ENCODE peak calls at places on chromosomes 6 and 20, in nine cellular contexts. One of them, this sample, is unnamed.

GRCh38 chr6:29941476-29941875 is 856 bp upstream of the HLA-A start:
- DNase-seq in mammary epithelial cell: peak
- DNase-seq in cardiac muscle cell: no peak
- DNase-seq in gastrocnemius medialis: no peak
- DNase-seq in heart left ventricle: no peak
- DNase-seq in PC-9: no peak
- DNase-seq in GM12864: no peak
- DNase-seq in HCT116: no peak
- DNase-seq in PC-3: no peak
- DNase-seq in this sample: no peak

GRCh38 chr6:12324741-12325140 is 34.6 kb downstream of the EDN1 start:
- DNase-seq in mammary epithelial cell: no peak
- DNase-seq in cardiac muscle cell: no peak
- DNase-seq in gastrocnemius medialis: no peak
- DNase-seq in heart left ventricle: no peak
- DNase-seq in PC-9: peak
- DNase-seq in GM12864: no peak
- DNase-seq in HCT116: peak
- DNase-seq in PC-3: peak
- DNase-seq in this sample: no peak

GRCh38 chr6:11535801-11536230 is 1.7 kb upstream of the TMEM170B start:
- DNase-seq in mammary epithelial cell: peak
- DNase-seq in cardiac muscle cell: peak
- DNase-seq in gastrocnemius medialis: no peak
- DNase-seq in heart left ventricle: no peak
- DNase-seq in PC-9: peak
- DNase-seq in GM12864: no peak
- DNase-seq in HCT116: no peak
- DNase-seq in PC-3: peak
- DNase-seq in this sample: no peak

GRCh38 chr6:153465050-153465449 is 334.0 kb upstream of the RGS17 start:
- DNase-seq in mammary epithelial cell: no peak
- DNase-seq in cardiac muscle cell: no peak
- DNase-seq in gastrocnemius medialis: no peak
- DNase-seq in heart left ventricle: no peak
- DNase-seq in PC-9: no peak
- DNase-seq in GM12864: no peak
- DNase-seq in HCT116: no peak
- DNase-seq in PC-3: no peak
- DNase-seq in this sample: no peak

GRCh38 chr20:34706912-34707784 is 3.0 kb downstream of the TP53INP2 start:
- DNase-seq in mammary epithelial cell: no peak
- DNase-seq in cardiac muscle cell: no peak
- DNase-seq in gastrocnemius medialis: peak
- DNase-seq in heart left ventricle: no peak
- DNase-seq in PC-9: no peak
- DNase-seq in GM12864: no peak
- DNase-seq in HCT116: no peak
- DNase-seq in PC-3: no peak
- DNase-seq in this sample: no peak

GRCh38 chr20:32355417-32355841 is 2.7 kb upstream of the ASXL1 start:
- DNase-seq in mammary epithelial cell: no peak
- DNase-seq in cardiac muscle cell: no peak
- DNase-seq in gastrocnemius medialis: no peak
- DNase-seq in heart left ventricle: no peak
- DNase-seq in PC-9: no peak
- DNase-seq in GM12864: no peak
- DNase-seq in HCT116: no peak
- DNase-seq in PC-3: no peak
- DNase-seq in this sample: no peak

GRCh38 chr6:45681860-45682488 is 304.2 kb upstream of the SUPT3H start:
- DNase-seq in mammary epithelial cell: peak
- DNase-seq in cardiac muscle cell: no peak
- DNase-seq in gastrocnemius medialis: no peak
- DNase-seq in heart left ventricle: no peak
- DNase-seq in PC-9: no peak
- DNase-seq in GM12864: peak
- DNase-seq in HCT116: no peak
- DNase-seq in PC-3: peak
- DNase-seq in this sample: no peak

GRCh38 chr6:116369540-116370327 is 1.0 kb upstream of the DSE start:
- DNase-seq in mammary epithelial cell: no peak
- DNase-seq in cardiac muscle cell: no peak
- DNase-seq in gastrocnemius medialis: no peak
- DNase-seq in heart left ventricle: no peak
- DNase-seq in PC-9: peak
- DNase-seq in GM12864: no peak
- DNase-seq in HCT116: no peak
- DNase-seq in PC-3: no peak
- DNase-seq in this sample: no peak

GRCh38 chr6:21900730-21901129 is 307.2 kb downstream of the SOX4 start:
- DNase-seq in mammary epithelial cell: peak
- DNase-seq in cardiac muscle cell: no peak
- DNase-seq in gastrocnemius medialis: no peak
- DNase-seq in heart left ventricle: no peak
- DNase-seq in PC-9: peak
- DNase-seq in GM12864: no peak
- DNase-seq in HCT116: no peak
- DNase-seq in PC-3: peak
- DNase-seq in this sample: no peak

GRCh38 chr6:142323377-142323776 is 21.6 kb downstream of the ADGRG6 start:
- DNase-seq in mammary epithelial cell: peak
- DNase-seq in cardiac muscle cell: no peak
- DNase-seq in gastrocnemius medialis: no peak
- DNase-seq in heart left ventricle: no peak
- DNase-seq in PC-9: peak
- DNase-seq in GM12864: no peak
- DNase-seq in HCT116: no peak
- DNase-seq in PC-3: peak
- DNase-seq in this sample: no peak

GRCh38 chr20:3672864-3673550 is 8.8 kb downstream of the ADAM33 start:
- DNase-seq in mammary epithelial cell: no peak
- DNase-seq in cardiac muscle cell: no peak
- DNase-seq in gastrocnemius medialis: no peak
- DNase-seq in heart left ventricle: peak
- DNase-seq in PC-9: no peak
- DNase-seq in GM12864: no peak
- DNase-seq in HCT116: no peak
- DNase-seq in PC-3: no peak
- DNase-seq in this sample: no peak

GRCh38 chr20:3670945-3671344 is 7.7 kb upstream of the GFRA4 start:
- DNase-seq in mammary epithelial cell: no peak
- DNase-seq in cardiac muscle cell: no peak
- DNase-seq in gastrocnemius medialis: no peak
- DNase-seq in heart left ventricle: peak
- DNase-seq in PC-9: no peak
- DNase-seq in GM12864: no peak
- DNase-seq in HCT116: no peak
- DNase-seq in PC-3: no peak
- DNase-seq in this sample: no peak

GRCh38 chr20:3671986-3672863 is 9.0 kb upstream of the GFRA4 start:
- DNase-seq in mammary epithelial cell: no peak
- DNase-seq in cardiac muscle cell: no peak
- DNase-seq in gastrocnemius medialis: no peak
- DNase-seq in heart left ventricle: peak
- DNase-seq in PC-9: no peak
- DNase-seq in GM12864: no peak
- DNase-seq in HCT116: no peak
- DNase-seq in PC-3: no peak
- DNase-seq in this sample: no peak

GRCh38 chr20:3669710-3670367 is 6.6 kb upstream of the GFRA4 start:
- DNase-seq in mammary epithelial cell: no peak
- DNase-seq in cardiac muscle cell: no peak
- DNase-seq in gastrocnemius medialis: no peak
- DNase-seq in heart left ventricle: peak
- DNase-seq in PC-9: no peak
- DNase-seq in GM12864: no peak
- DNase-seq in HCT116: no peak
- DNase-seq in PC-3: no peak
- DNase-seq in this sample: no peak

DNA sequence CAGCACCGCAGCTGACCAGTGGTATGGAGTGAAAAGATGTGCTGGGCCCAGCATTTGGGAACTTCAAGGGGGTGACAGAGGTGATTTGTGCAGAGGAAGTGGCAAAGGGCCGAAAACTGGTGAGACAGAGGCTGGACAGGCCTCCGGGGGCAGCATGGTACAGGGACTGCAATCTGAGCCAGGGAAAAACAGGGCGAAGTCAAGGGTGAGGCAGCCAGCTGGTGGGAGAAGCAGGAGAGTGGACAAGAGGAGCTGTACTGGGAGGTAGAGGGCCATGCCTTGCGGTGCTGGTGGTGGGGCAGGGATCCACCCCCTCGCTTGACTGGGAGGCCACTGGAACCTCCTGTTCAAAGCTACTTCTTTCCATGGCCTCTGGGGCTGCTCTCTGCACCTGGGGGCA is 7.3 kb upstream of the GFRA4 start:
- DNase-seq in mammary epithelial cell: no peak
- DNase-seq in cardiac muscle cell: peak
- DNase-seq in gastrocnemius medialis: no peak
- DNase-seq in heart left ventricle: peak
- DNase-seq in PC-9: no peak
- DNase-seq in GM12864: no peak
- DNase-seq in HCT116: no peak
- DNase-seq in PC-3: peak
- DNase-seq in this sample: no peak
- TF ChIP-seq CTCF in mammary epithelial cell: peak
- TF ChIP-seq CTCF in cardiac muscle cell: peak
- TF ChIP-seq CTCF in gastrocnemius medialis: no peak
- TF ChIP-seq CTCF in heart left ventricle: no peak
- TF ChIP-seq CTCF in PC-9: peak
- TF ChIP-seq CTCF in GM12864: no peak
- TF ChIP-seq CTCF in HCT116: peak
- TF ChIP-seq CTCF in PC-3: no peak
- TF ChIP-seq CTCF in this sample: no peak

GRCh38 chr6:56852249-56852606 is 102.7 kb upstream of the BEND6 start:
- DNase-seq in mammary epithelial cell: no peak
- DNase-seq in cardiac muscle cell: no peak
- DNase-seq in gastrocnemius medialis: no peak
- DNase-seq in heart left ventricle: no peak
- DNase-seq in PC-9: no peak
- DNase-seq in GM12864: no peak
- DNase-seq in HCT116: no peak
- DNase-seq in PC-3: peak
- DNase-seq in this sample: no peak
- H3K4me3 ChIP-seq in mammary epithelial cell: no peak
- H3K4me3 ChIP-seq in cardiac muscle cell: no peak
- H3K4me3 ChIP-seq in gastrocnemius medialis: peak
- H3K4me3 ChIP-seq in heart left ventricle: peak
- H3K4me3 ChIP-seq in PC-9: peak
- H3K4me3 ChIP-seq in GM12864: peak
- H3K4me3 ChIP-seq in HCT116: no peak
- H3K4me3 ChIP-seq in PC-3: peak
- H3K4me3 ChIP-seq in this sample: no peak

DNA sequence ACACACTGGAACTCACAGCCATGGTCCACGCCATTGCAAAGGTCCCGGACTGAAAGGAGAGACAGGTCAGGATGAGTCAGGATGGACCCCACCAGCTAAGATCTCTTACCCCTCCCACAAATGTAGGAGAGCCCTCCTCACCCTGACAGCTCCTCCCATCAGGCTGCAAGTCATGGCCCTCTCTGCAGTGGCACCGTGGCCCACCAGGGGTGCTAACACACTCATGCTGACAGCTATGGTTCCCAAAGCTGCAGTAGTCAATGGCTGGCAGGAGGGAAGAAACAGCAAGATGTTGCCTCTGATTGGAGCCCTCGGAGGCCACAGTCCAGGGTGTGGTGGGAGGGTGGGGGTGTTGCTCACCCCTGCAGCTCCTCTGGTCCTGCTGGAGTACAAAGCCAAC is 5.7 kb upstream of the RBPJL start:
- DNase-seq in mammary epithelial cell: peak
- DNase-seq in cardiac muscle cell: peak
- DNase-seq in gastrocnemius medialis: no peak
- DNase-seq in heart left ventricle: no peak
- DNase-seq in PC-9: peak
- DNase-seq in GM12864: no peak
- DNase-seq in HCT116: peak
- DNase-seq in PC-3: peak
- DNase-seq in this sample: no peak
- TF ChIP-seq CTCF in mammary epithelial cell: peak
- TF ChIP-seq CTCF in cardiac muscle cell: peak
- TF ChIP-seq CTCF in gastrocnemius medialis: no peak
- TF ChIP-seq CTCF in heart left ventricle: no peak
- TF ChIP-seq CTCF in PC-9: peak
- TF ChIP-seq CTCF in GM12864: peak
- TF ChIP-seq CTCF in HCT116: peak
- TF ChIP-seq CTCF in PC-3: peak
- TF ChIP-seq CTCF in this sample: no peak

DNA sequence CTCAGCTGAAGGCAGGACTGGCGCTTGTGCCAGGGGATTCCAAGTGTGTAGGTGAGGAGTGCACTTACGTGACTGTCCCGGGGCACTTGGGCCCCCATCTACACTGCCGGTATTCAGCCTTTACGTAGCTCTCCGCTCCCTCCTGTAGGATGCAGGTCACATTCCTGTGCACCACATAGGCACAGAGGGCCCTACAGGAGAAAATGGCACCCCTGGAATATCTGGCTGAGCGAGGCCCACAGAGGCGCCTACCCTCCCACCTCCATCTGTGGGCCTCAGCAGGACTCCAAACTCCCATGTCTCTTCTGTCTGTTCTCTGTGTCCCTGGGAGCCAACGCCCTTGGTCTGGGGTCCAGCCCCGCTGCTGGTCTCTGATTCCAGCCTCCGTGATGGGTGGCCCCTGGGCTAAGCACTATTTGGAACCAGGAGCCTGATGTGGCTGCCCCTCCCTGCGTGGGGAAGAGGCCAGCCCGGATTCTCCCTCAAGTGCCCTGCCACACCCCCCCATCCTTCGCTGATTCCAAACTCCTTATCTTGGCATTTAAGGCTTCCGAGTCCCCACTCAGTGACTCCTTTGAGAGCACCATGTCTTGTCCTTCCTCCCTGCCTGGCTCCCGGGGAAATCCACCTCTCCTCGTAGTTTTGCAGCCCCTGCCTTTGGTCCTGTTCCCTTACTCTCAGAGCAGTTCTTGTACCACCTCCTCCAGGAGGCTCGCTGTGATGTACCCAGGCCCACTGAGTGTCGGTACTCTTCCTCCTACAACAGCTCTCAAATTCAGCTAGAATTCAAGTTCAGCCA is 1.5 kb downstream of the EMILIN3 start:
- DNase-seq in mammary epithelial cell: no peak
- DNase-seq in cardiac muscle cell: no peak
- DNase-seq in gastrocnemius medialis: no peak
- DNase-seq in heart left ventricle: no peak
- DNase-seq in PC-9: no peak
- DNase-seq in GM12864: no peak
- DNase-seq in HCT116: no peak
- DNase-seq in PC-3: no peak
- DNase-seq in this sample: no peak
- H3K4me3 ChIP-seq in mammary epithelial cell: no peak
- H3K4me3 ChIP-seq in cardiac muscle cell: no peak
- H3K4me3 ChIP-seq in gastrocnemius medialis: no peak
- H3K4me3 ChIP-seq in heart left ventricle: no peak
- H3K4me3 ChIP-seq in PC-9: no peak
- H3K4me3 ChIP-seq in GM12864: no peak
- H3K4me3 ChIP-seq in HCT116: no peak
- H3K4me3 ChIP-seq in PC-3: no peak
- H3K4me3 ChIP-seq in this sample: no peak

DNA sequence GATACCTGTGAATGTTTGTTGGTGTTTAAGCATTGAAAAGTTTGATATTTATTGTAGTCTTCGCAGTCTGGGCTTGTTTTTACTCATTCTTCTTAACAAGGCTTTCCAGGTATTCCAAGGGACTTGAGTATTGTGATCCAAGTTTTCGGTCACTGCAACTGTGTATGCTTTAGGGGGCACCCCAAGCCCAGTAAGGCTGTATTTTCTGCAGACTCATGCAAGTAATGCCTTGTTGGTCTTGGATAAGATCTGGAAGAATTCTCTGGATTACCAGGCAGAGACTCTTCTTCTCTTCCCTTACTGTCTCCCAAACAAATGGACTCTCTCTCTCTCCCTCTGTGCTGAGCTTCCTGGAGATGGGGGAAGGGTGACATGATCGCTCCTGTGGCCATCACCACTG is 82.1 kb downstream of the RFPL4B start:
- DNase-seq in mammary epithelial cell: peak
- DNase-seq in cardiac muscle cell: peak
- DNase-seq in gastrocnemius medialis: no peak
- DNase-seq in heart left ventricle: no peak
- DNase-seq in PC-9: no peak
- DNase-seq in GM12864: no peak
- DNase-seq in HCT116: no peak
- DNase-seq in PC-3: no peak
- DNase-seq in this sample: no peak
- TF ChIP-seq CTCF in mammary epithelial cell: peak
- TF ChIP-seq CTCF in cardiac muscle cell: no peak
- TF ChIP-seq CTCF in gastrocnemius medialis: no peak
- TF ChIP-seq CTCF in heart left ventricle: no peak
- TF ChIP-seq CTCF in PC-9: no peak
- TF ChIP-seq CTCF in GM12864: no peak
- TF ChIP-seq CTCF in HCT116: no peak
- TF ChIP-seq CTCF in PC-3: no peak
- TF ChIP-seq CTCF in this sample: no peak